ENCODE peak calls at places on chromosomes 2 and 18, in nine cellular contexts. L is left ventricle myocardium inferior, K is pancreas, R is WTC11, B is heart left ventricle, D is RWPE1, U is AG10803, E is chondrocyte, O is GM12865. Q is an unnamed sample.

GRCh38 chr2:37637985-37638384 is 33.5 kb downstream of the CDC42EP3 start:
- DNase-seq in K (no peak), R (no peak), E (no peak), B (no peak), D (no peak), O (no peak), L (no peak), U (peak), Q (no peak)

GRCh38 chr18:68263481-68263880 is 451.4 kb downstream of the TMX3 start:
- DNase-seq in L (no peak), R (no peak), O (no peak), D (peak), E (no peak), K (no peak), U (peak), B (no peak), Q (no peak)

GRCh38 chr18:3861495-3861894 is 411.5 kb downstream of the TGIF1 start:
- DNase-seq in K (no peak), L (no peak), O (no peak), E (no peak), B (no peak), R (no peak), D (no peak), U (no peak), Q (no peak)

GRCh38 chr2:65612654-65613053 is 180.3 kb upstream of the SPRED2 start:
- DNase-seq in K (no peak), D (peak), U (no peak), L (no peak), R (no peak), B (no peak), E (no peak), O (no peak), Q (no peak)

GRCh38 chr2:39530423-39530866 is 93.4 kb upstream of the MAP4K3 start:
- DNase-seq in L (no peak), K (no peak), D (no peak), R (no peak), E (no peak), O (no peak), U (peak), B (no peak), Q (no peak)

GRCh38 chr2:118292991-118293390 is 204.7 kb downstream of the INSIG2 start:
- DNase-seq in D (no peak), B (no peak), O (no peak), L (no peak), E (no peak), U (peak), R (no peak), K (no peak), Q (no peak)

GRCh38 chr2:170276926-170277571 is 99.1 kb downstream of the MYO3B start:
- DNase-seq in U (no peak), D (no peak), L (no peak), R (peak), K (no peak), E (no peak), O (no peak), B (no peak), Q (no peak)

GRCh38 chr2:156199588-156199987 is 132.9 kb downstream of the NR4A2 start:
- DNase-seq in L (no peak), U (no peak), D (peak), R (no peak), O (no peak), B (no peak), K (no peak), E (no peak), Q (no peak)

GRCh38 chr18:62883937-62884735 is 168.8 kb downstream of the PHLPP1 start:
- DNase-seq in K (no peak), U (no peak), E (no peak), B (no peak), O (no peak), L (no peak), R (no peak), D (no peak), Q (no peak)

GRCh38 chr18:44792456-44793080 is 111.9 kb downstream of the SETBP1 start:
- DNase-seq in L (no peak), O (no peak), D (no peak), U (peak), K (no peak), B (no peak), E (no peak), R (no peak), Q (no peak)

GRCh38 chr2:11712866-11713265 is 33.6 kb upstream of the LPIN1 start:
- DNase-seq in E (no peak), K (no peak), B (no peak), U (no peak), L (no peak), D (no peak), O (no peak), R (no peak), Q (no peak)

GRCh38 chr2:175418224-175418843 is 236.8 kb upstream of the ATP5MC3 start:
- DNase-seq in D (no peak), B (no peak), L (no peak), K (no peak), O (no peak), E (no peak), U (no peak), R (no peak), Q (no peak)

GRCh38 chr2:61090386-61090921 is 24.8 kb downstream of the SANBR start:
- DNase-seq in E (no peak), U (peak), L (no peak), B (no peak), K (no peak), D (no peak), R (no peak), O (no peak), Q (no peak)

GRCh38 chr2:42474765-42475454 is 18.9 kb downstream of the KCNG3 start:
- DNase-seq in O (no peak), D (no peak), K (no peak), U (no peak), L (no peak), E (no peak), B (no peak), R (no peak), Q (no peak)

GRCh38 chr2:215929602-215930335 is 83.6 kb downstream of the MREG start:
- DNase-seq in E (no peak), K (no peak), L (no peak), R (no peak), O (no peak), D (peak), B (no peak), U (no peak), Q (no peak)

GRCh38 chr2:48343571-48344440 is 186.1 kb upstream of the STON1 start:
- DNase-seq in O (peak), U (peak), D (peak), L (no peak), K (no peak), R (no peak), E (no peak), B (no peak), Q (no peak)

GRCh38 chr2:239763433-239764097 is 261.6 kb downstream of the NDUFA10 start:
- DNase-seq in O (no peak), B (no peak), U (no peak), E (peak), R (peak), K (no peak), L (no peak), D (no peak), Q (peak)

GRCh38 chr2:104872866-104873688 is 19.2 kb downstream of the POU3F3 start:
- DNase-seq in E (no peak), U (peak), D (peak), B (peak), R (peak), O (peak), K (peak), L (peak), Q (peak)

GRCh38 chr2:181955010-181955409 is 30.6 kb upstream of the PPP1R1C start:
- DNase-seq in B (no peak), O (no peak), R (no peak), U (peak), E (no peak), L (no peak), D (peak), K (no peak), Q (no peak)

GRCh38 chr2:69933839-69934613 is 19.1 kb downstream of the MXD1 start:
- DNase-seq in D (peak), R (no peak), O (peak), B (no peak), K (no peak), E (no peak), U (peak), L (no peak), Q (no peak)

GRCh38 chr2:62692225-62692624 is 13.3 kb upstream of the EHBP1 start:
- DNase-seq in L (no peak), D (no peak), K (no peak), E (no peak), O (no peak), B (no peak), R (no peak), U (no peak), Q (no peak)

GRCh38 chr2:6773007-6773693 is 92.6 kb downstream of the CMPK2 start:
- DNase-seq in U (peak), R (peak), D (peak), K (peak), B (peak), L (peak), O (peak), E (no peak), Q (peak)

GRCh38 chr2:189421644-189422043 is 19.6 kb upstream of the WDR75 start:
- DNase-seq in E (no peak), R (no peak), L (no peak), O (no peak), D (no peak), K (peak), U (peak), B (no peak), Q (no peak)

GRCh38 chr2:20507166-20507692 is 60.4 kb downstream of the RHOB start:
- DNase-seq in R (no peak), U (no peak), D (no peak), L (no peak), K (no peak), E (no peak), B (no peak), O (peak), Q (peak)

GRCh38 chr2:46900381-46900780 is 15.2 kb downstream of the MCFD2 start:
- DNase-seq in U (no peak), B (no peak), O (no peak), K (no peak), R (no peak), D (no peak), L (no peak), E (no peak), Q (no peak)

GRCh38 chr18:3998698-3999333 is 456.3 kb downstream of the DLGAP1 start:
- DNase-seq in U (peak), R (no peak), O (peak), K (no peak), D (peak), L (no peak), B (peak), E (no peak), Q (no peak)

GRCh38 chr2:67977464-67977863 is 85.3 kb downstream of the C1D start:
- DNase-seq in K (no peak), O (no peak), U (no peak), D (no peak), E (no peak), R (no peak), B (no peak), L (no peak), Q (no peak)

GRCh38 chr2:60553496-60553991 is at the start of gene BCL11A:
- DNase-seq in B (peak), O (peak), E (no peak), U (peak), R (peak), D (peak), K (peak), L (peak), Q (peak)

GRCh38 chr18:35732652-35733051 is 151.1 kb downstream of the GALNT1 start:
- DNase-seq in U (peak), O (no peak), D (no peak), L (peak), K (no peak), R (no peak), E (no peak), B (no peak), Q (no peak)

DNA sequence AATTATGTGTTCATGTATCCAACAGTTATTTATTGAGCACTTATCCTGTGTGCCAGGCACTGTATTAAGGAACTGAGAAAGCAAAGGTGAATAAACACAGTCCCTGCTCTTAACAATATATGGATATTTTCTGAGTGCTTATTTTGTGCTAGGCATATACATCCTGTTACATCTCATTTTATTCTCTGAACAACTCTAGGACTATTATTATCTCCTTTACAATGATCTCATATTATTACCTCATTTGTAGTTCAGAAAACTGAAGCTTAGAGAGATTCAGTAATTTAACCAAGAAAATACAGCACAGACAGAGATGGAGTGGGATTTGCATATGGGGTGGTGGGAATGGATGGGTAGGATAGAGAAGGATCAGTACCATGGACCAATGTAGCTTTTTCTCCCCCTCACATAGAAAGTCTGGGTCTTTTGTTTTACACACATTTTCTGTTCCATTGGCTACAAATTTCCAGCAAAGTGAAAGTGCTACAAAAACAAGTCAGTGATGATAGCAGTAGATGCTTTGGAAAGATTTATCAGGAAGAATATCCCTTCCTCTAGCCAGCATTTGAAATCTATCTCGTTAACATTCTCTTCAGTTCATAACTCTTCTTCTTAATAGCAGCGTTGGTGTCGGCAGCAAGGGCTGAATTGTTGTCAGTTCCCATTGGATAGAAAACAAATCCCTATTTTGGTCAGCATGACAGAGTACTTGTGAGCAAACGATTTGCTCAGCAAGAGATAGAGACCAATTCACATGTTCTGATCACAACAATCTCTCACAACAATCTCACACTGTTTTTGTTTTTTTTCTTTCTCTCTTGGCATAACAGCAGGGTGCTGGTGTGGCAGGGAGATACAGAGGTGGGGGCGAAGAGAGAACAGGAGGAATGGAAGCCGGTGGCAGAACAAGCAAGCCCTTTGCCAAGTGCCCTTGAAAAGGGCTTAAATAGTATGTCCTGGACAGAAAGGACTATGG is 102.2 kb upstream of the KCTD1 start:
- DNase-seq in O (no peak), L (no peak), R (no peak), U (no peak), E (no peak), D (no peak), B (no peak), K (no peak), Q (no peak)
- TF ChIP-seq CTCF in O (no peak), L (no peak), R (no peak), U (no peak), E (no peak), D (no peak), B (no peak), K (no peak), Q (no peak)

GRCh38 chr2:234304945-234305344 is 191.9 kb downstream of the ARL4C start:
- DNase-seq in L (no peak), E (no peak), D (peak), K (no peak), U (peak), O (no peak), R (peak), B (no peak), Q (no peak)
- TF ChIP-seq CTCF in L (no peak), E (no peak), D (no peak), K (no peak), U (no peak), O (no peak), R (no peak), B (no peak), Q (no peak)

DNA sequence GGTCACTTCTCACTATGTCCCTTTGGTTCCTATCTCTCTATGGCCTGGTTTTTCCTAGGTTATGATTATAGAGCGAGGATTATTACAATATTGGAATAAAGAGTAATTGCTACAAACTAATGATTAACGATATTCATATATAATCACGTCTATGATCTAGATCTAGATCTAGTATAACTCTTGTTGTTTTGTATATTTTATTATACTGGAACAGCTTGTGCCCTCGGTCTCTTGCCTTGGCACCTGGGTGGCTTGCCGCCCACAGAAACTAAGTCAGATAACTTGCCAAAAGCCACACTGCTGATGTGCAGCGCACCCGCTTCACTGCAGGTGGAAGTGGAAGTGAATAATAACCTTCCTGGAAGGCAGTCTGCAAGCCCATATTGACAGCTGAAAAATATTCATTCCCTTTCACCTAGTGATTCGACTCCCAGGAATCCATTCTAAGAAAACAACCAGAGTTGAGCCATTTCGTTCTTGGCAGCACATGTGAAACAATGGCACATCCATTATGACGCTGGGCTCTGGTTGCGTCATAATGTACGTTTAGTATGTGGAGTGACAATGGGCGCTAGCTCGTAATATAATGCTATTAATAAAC is 725 bp upstream of the ANKRD53 start:
- DNase-seq in L (no peak), U (peak), B (no peak), R (no peak), E (no peak), D (peak), K (no peak), O (no peak), Q (peak)
- TF ChIP-seq CTCF in L (no peak), U (no peak), B (no peak), R (peak), E (peak), D (peak), K (no peak), O (no peak), Q (no peak)

DNA sequence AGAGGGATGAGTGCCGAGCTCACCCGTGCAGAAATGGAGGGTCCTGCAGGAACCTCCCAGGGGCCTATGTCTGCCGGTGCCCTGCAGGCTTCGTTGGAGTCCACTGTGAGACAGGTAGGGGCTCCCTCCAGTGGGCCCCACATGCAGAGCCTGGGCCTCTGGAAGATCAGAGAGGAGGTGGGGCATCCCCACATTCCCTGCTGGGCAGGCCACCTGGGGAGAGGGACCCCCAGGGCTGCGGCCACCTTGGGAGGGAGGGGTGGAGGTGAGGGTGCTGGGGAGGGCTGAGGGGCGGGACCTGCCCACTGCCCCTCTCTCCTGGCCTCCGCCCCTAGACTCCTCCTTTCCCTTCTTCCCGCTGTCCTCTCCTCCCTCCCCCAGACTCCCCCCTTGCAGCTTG is 38.5 kb downstream of the MTERF4 start:
- DNase-seq in B (no peak), U (no peak), K (peak), L (no peak), O (no peak), E (no peak), D (no peak), R (no peak), Q (no peak)
- TF ChIP-seq CTCF in B (no peak), U (no peak), K (no peak), L (no peak), O (no peak), E (no peak), D (no peak), R (no peak), Q (no peak)